ENCODE peak calls at places on chromosomes 4 and X, in six cellular contexts. O is astrocyte of the spinal cord; Q is cardiac fibroblast; D is Panc1; R is fibroblast of pulmonary artery; H is CD8-positive, alpha-beta T cell. U is an unnamed sample.

GRCh38 chr4:86924805-86925204 is 10.0 kb upstream of the AFF1 start:
- DNase-seq in O (peak), Q (peak), D (no peak), R (peak), H (no peak), U (no peak)

GRCh38 chr4:83075696-83076095 is 38.8 kb downstream of the PLAC8 start:
- DNase-seq in O (peak), Q (peak), D (no peak), R (peak), H (no peak), U (no peak)

GRCh38 chr4:101188906-101189305 is 158.4 kb downstream of the PPP3CA start:
- DNase-seq in O (no peak), Q (no peak), D (no peak), R (no peak), H (no peak), U (no peak)

GRCh38 chr4:25379591-25379990 is 2.5 kb downstream of the ANAPC4 start:
- DNase-seq in O (no peak), Q (no peak), D (no peak), R (no peak), H (no peak), U (no peak)

GRCh38 chr4:82201805-82202636 is 171.8 kb downstream of the HNRNPD start:
- DNase-seq in O (peak), Q (peak), D (peak), R (peak), H (peak), U (no peak)

GRCh38 chr4:13887010-13887409 is 259.5 kb upstream of the BOD1L1 start:
- DNase-seq in O (no peak), Q (no peak), D (no peak), R (no peak), H (no peak), U (no peak)

GRCh38 chr4:57037982-57038604 is 59.4 kb downstream of the POLR2B start:
- DNase-seq in O (peak), Q (peak), D (no peak), R (peak), H (no peak), U (peak)

GRCh38 chr4:129355529-129355928 is 259.6 kb downstream of the C4orf33 start:
- DNase-seq in O (peak), Q (peak), D (no peak), R (peak), H (no peak), U (no peak)

GRCh38 chr4:151530783-151531182 is 121.8 kb downstream of the FHIP1A start:
- DNase-seq in O (no peak), Q (peak), D (no peak), R (peak), H (no peak), U (no peak)

GRCh38 chr4:140136509-140136908 is 17.5 kb downstream of the MAML3 start:
- DNase-seq in O (peak), Q (peak), D (no peak), R (peak), H (no peak), U (no peak)

GRCh38 chr4:61805979-61806378 is 605.9 kb downstream of the ADGRL3 start:
- DNase-seq in O (peak), Q (no peak), D (no peak), R (no peak), H (no peak), U (no peak)

GRCh38 chrX:109716431-109717028 is 16.5 kb downstream of the ACSL4 start:
- DNase-seq in O (peak), Q (peak), D (no peak), R (peak), H (no peak), U (no peak)

GRCh38 chrX:11619426-11619825 is 46.3 kb downstream of the ARHGAP6 start:
- DNase-seq in O (no peak), Q (peak), D (no peak), R (peak), H (no peak), U (no peak)

GRCh38 chrX:45749375-45749774 is 548.7 kb upstream of the DIPK2B start:
- DNase-seq in O (peak), Q (peak), D (no peak), R (peak), H (no peak), U (no peak)

GRCh38 chrX:129655547-129656248 is 942 bp upstream of the APLN start:
- DNase-seq in O (no peak), Q (no peak), D (no peak), R (no peak), H (no peak), U (no peak)
- TF ChIP-seq CTCF in O (no peak), Q (no peak), D (no peak), R (no peak), H (no peak), U (no peak)

DNA sequence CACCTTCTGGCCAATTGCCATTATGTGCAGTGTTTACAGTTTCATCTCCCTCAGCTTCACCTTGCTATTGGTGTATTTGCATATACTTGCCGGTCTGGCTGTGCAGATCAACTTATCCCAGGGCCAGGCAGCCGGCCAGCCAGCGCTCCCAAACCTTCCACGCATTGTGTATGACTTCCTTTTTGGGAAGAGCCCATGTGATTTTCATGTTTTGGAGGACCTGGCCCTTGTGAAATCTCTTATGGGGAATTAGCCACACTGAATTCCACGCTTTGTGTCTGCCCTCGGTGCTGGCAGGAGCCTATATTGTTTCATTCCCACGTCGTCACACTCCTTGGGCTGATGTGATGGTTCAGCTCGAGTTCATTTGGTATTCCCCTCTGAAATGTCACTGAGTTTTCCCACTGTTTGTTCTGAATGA is 6.0 kb upstream of the PDLIM3 start:
- DNase-seq in O (peak), Q (peak), D (no peak), R (peak), H (no peak), U (no peak)
- TF ChIP-seq CTCF in O (no peak), Q (no peak), D (no peak), R (no peak), H (no peak), U (no peak)

GRCh38 chrX:57285001-57285400 is 1.5 kb upstream of the FAAH2 start:
- DNase-seq in O (no peak), Q (no peak), D (no peak), R (no peak), H (no peak), U (no peak)

GRCh38 chrX:57286507-57287251 is at the start of gene FAAH2:
- DNase-seq in O (no peak), Q (no peak), D (no peak), R (no peak), H (peak), U (no peak)

GRCh38 chrX:57282568-57282967 is 3.9 kb upstream of the FAAH2 start:
- DNase-seq in O (no peak), Q (no peak), D (no peak), R (no peak), H (no peak), U (no peak)
- TF ChIP-seq CTCF in O (no peak), Q (no peak), D (peak), R (no peak), H (no peak), U (no peak)

DNA sequence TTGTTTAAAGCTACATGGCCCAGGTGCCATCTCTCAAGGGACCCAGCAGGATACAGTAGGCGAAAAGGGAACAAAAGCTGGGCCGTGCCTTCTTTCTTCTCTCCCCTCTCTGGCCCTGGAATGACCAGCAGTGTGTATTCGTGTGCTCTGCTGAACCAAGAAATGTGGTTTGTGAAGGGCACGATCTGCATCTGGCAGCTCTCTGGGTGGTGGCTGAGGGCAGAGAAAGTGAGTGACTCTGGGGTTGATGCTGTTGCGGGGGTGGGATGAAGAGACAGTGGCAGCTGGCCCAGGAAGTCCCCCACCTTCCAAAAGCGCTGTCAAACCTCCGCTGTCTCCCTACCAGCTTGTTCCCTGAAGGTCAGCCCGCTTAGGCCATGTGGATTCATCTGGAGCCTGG is 88.3 kb downstream of the CLDN34 start:
- DNase-seq in O (no peak), Q (no peak), D (no peak), R (no peak), H (no peak), U (no peak)
- TF ChIP-seq CTCF in O (no peak), Q (no peak), D (no peak), R (no peak), H (no peak), U (no peak)

GRCh38 chrX:119943185-119943988 is at the start of gene NKAP:
- DNase-seq in O (peak), Q (peak), D (peak), R (peak), H (peak), U (peak)
- TF ChIP-seq CTCF in O (no peak), Q (no peak), D (no peak), R (no peak), H (no peak), U (no peak)

GRCh38 chrX:139869796-139870195 is 63.1 kb downstream of the ATP11C start:
- DNase-seq in O (no peak), Q (no peak), D (no peak), R (no peak), H (no peak), U (no peak)
- TF ChIP-seq CTCF in O (no peak), Q (no peak), D (no peak), R (no peak), H (no peak), U (no peak)

GRCh38 chr4:145103496-145103895 is 5.4 kb downstream of the ABCE1 start:
- DNase-seq in O (no peak), Q (no peak), D (no peak), R (no peak), H (no peak), U (no peak)
- TF ChIP-seq CTCF in O (no peak), Q (no peak), D (no peak), R (no peak), H (no peak), U (no peak)

GRCh38 chrX:79270401-79270800 is 96.7 kb downstream of the ITM2A start:
- DNase-seq in O (no peak), Q (peak), D (peak), R (peak), H (peak), U (peak)
- TF ChIP-seq CTCF in O (no peak), Q (no peak), D (peak), R (peak), H (peak), U (peak)

DNA sequence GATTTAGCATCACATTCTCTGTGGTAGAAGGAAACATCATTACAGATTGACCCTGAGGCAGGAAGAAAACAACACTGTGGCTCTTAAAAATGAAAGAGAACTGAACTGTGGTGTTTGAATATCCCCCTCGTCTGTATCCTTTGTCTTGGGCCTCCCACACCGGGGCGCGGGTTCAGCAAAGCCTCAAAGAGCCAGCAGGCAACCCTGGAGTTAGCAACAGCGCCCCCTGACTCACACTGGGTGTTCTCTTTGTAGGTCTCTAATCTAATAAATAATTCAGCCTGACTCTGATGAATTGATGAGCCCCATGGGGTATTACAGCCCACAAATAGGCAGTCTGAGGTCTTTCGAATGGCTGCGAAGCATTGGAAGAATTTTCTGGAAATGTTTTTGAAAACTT is 46.1 kb upstream of the CTSO start:
- DNase-seq in O (peak), Q (peak), D (no peak), R (no peak), H (no peak), U (no peak)
- TF ChIP-seq CTCF in O (peak), Q (peak), D (no peak), R (peak), H (no peak), U (no peak)

DNA sequence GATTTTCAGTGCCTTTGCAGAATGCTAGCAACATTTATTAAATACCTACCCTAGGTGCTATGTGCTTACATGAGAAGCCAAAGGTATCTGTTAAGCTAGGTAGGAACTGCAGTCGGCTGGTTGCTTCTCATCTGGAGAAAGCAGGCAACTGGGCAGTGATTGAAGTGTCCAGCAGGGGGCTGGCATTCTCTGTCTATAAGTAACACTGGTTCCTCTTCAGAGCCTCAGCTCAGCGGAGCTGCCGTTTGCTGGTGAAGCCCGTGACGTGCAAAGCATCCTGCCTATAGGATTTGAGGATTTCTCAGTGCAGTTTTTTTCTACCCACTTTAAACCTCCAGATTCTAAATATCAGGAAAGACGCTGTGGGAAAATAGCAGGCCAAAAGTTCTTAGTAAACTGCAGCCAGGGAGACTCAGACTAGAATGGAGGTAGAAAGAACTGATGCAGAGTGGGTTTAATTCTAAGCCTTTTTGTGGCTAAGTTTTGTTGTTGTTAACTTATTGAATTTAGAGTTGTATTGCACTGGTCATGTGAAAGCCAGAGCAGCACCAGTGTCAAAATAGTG is at the start of gene GRPR:
- DNase-seq in O (peak), Q (peak), D (peak), R (peak), H (peak), U (peak)
- TF ChIP-seq CTCF in O (peak), Q (peak), D (peak), R (peak), H (peak), U (peak)